ENCODE peak calls at places on chromosomes 4 and X, in nine cellular contexts. I is hepatocyte, Y is iPS DF 6.9, D is AG08395, G is activated T-cell treated with anti-CD3 and anti-CD28 coated beads for 1 hour, T is transverse colon, L is PC-9, P is breast epithelium, Z is putamen. M is an unnamed sample.

GRCh38 chrX:54786972-54787371 is 11.1 kb downstream of the ITIH6 start:
- DNase-seq in I (no peak), Y (no peak), D (no peak), G (peak), T (peak), L (peak), P (no peak), Z (no peak), M (no peak)

GRCh38 chrX:107537815-107538214 is 88.4 kb downstream of the FRMPD3 start:
- DNase-seq in I (peak), Y (no peak), D (peak), G (peak), T (no peak), L (peak), P (no peak), Z (no peak), M (no peak)

GRCh38 chrX:63434665-63435064 is 83.5 kb upstream of the SPIN4 start:
- DNase-seq in I (peak), Y (no peak), D (no peak), G (no peak), T (peak), L (peak), P (peak), Z (no peak), M (no peak)

GRCh38 chrX:13741695-13742094 is 7.1 kb downstream of the OFD1 start:
- DNase-seq in I (no peak), Y (no peak), D (no peak), G (no peak), T (no peak), L (no peak), P (no peak), Z (no peak), M (no peak)

GRCh38 chrX:45385767-45386166 is 185.1 kb upstream of the DIPK2B start:
- DNase-seq in I (no peak), Y (no peak), D (peak), G (no peak), T (no peak), L (no peak), P (no peak), Z (no peak), M (no peak)

GRCh38 chr4:144583658-144584057 is 62.3 kb upstream of the HHIP start:
- DNase-seq in I (no peak), Y (no peak), D (no peak), G (no peak), T (no peak), L (no peak), P (no peak), Z (peak), M (no peak)

GRCh38 chrX:48726596-48726995 is 30.1 kb downstream of the SUV39H1 start:
- DNase-seq in I (no peak), Y (no peak), D (no peak), G (no peak), T (no peak), L (no peak), P (no peak), Z (no peak), M (no peak)

GRCh38 chr4:167775374-167775773 is 317.0 kb upstream of the ANXA10 start:
- DNase-seq in I (no peak), Y (no peak), D (no peak), G (no peak), T (no peak), L (no peak), P (no peak), Z (no peak), M (no peak)

GRCh38 chr4:123244233-123244632 is 152.4 kb upstream of the SPRY1 start:
- DNase-seq in I (no peak), Y (no peak), D (peak), G (no peak), T (peak), L (no peak), P (peak), Z (no peak), M (no peak)

GRCh38 chrX:107135076-107135964 is 16.7 kb upstream of the RBM41 start:
- DNase-seq in I (no peak), Y (no peak), D (no peak), G (no peak), T (no peak), L (peak), P (no peak), Z (no peak), M (no peak)

GRCh38 chrX:3362956-3363355 is 16.5 kb upstream of the MXRA5 start:
- DNase-seq in I (no peak), Y (no peak), D (no peak), G (no peak), T (no peak), L (no peak), P (peak), Z (no peak), M (no peak)

GRCh38 chr4:1109898-1110506 is 3.4 kb downstream of the RNF212 start:
- DNase-seq in I (peak), Y (no peak), D (no peak), G (no peak), T (no peak), L (no peak), P (no peak), Z (no peak), M (no peak)

GRCh38 chr4:161642708-161643107 is 521.1 kb downstream of the FSTL5 start:
- DNase-seq in I (no peak), Y (no peak), D (peak), G (no peak), T (no peak), L (no peak), P (no peak), Z (no peak), M (no peak)

GRCh38 chrX:70089575-70090297 is 27.5 kb downstream of the OTUD6A start:
- DNase-seq in I (no peak), Y (no peak), D (peak), G (no peak), T (no peak), L (no peak), P (no peak), Z (no peak), M (no peak)

GRCh38 chr4:158035662-158036195 is 137.1 kb downstream of the GASK1B start:
- DNase-seq in I (no peak), Y (no peak), D (no peak), G (no peak), T (no peak), L (no peak), P (no peak), Z (no peak), M (no peak)

GRCh38 chrX:44914532-44915198 is 41.7 kb downstream of the KDM6A start:
- DNase-seq in I (no peak), Y (no peak), D (peak), G (no peak), T (no peak), L (no peak), P (no peak), Z (no peak), M (no peak)

GRCh38 chr4:114091546-114091945 is 112.1 kb upstream of the ARSJ start:
- DNase-seq in I (no peak), Y (no peak), D (no peak), G (no peak), T (no peak), L (no peak), P (no peak), Z (no peak), M (no peak)

GRCh38 chr4:145103496-145103895 is 5.4 kb downstream of the ABCE1 start:
- DNase-seq in I (no peak), Y (no peak), D (no peak), G (no peak), T (no peak), L (no peak), P (no peak), Z (no peak), M (no peak)

GRCh38 chr4:130210871-130211270 is 1114.9 kb downstream of the C4orf33 start:
- DNase-seq in I (no peak), Y (no peak), D (peak), G (no peak), T (no peak), L (no peak), P (no peak), Z (no peak), M (peak)

GRCh38 chr4:84389406-84389805 is 109.7 kb downstream of the NKX6-1 start:
- DNase-seq in I (no peak), Y (no peak), D (peak), G (no peak), T (no peak), L (no peak), P (no peak), Z (no peak), M (peak)

GRCh38 chrX:148310402-148311200 is 189.8 kb upstream of the AFF2 start:
- DNase-seq in I (no peak), Y (no peak), D (no peak), G (peak), T (no peak), L (no peak), P (no peak), Z (no peak), M (no peak)

GRCh38 chr4:186714006-186714675 is 9.5 kb downstream of the FAT1 start:
- DNase-seq in I (no peak), Y (no peak), D (no peak), G (no peak), T (no peak), L (no peak), P (no peak), Z (no peak), M (no peak)

GRCh38 chr4:159390648-159391047 is 287.8 kb downstream of the RAPGEF2 start:
- DNase-seq in I (peak), Y (no peak), D (peak), G (no peak), T (no peak), L (peak), P (no peak), Z (no peak), M (peak)

GRCh38 chrX:71058116-71058515 is 10.0 kb downstream of the SNX12 start:
- DNase-seq in I (no peak), Y (no peak), D (no peak), G (no peak), T (no peak), L (no peak), P (no peak), Z (no peak), M (no peak)

M was measured in T1000.